ENCODE peak calls at places on chromosomes 13 and 19, in five cellular contexts. O is B cell, W is AG04450, X is RWPE2, Q is left ventricle myocardium inferior. E is an unnamed sample.

GRCh38 chr13:113455384-113455783 is 2.1 kb upstream of the ADPRHL1 start:
- DNase-seq in X (no peak), Q (no peak), W (no peak), O (no peak), E (no peak)

GRCh38 chr19:33303791-33304759 is 1.7 kb upstream of the CEBPA start:
- DNase-seq in O (no peak), Q (no peak), X (peak), W (no peak), E (no peak)

GRCh38 chr13:66689037-66689619 is 541.0 kb downstream of the PCDH9 start:
- DNase-seq in O (no peak), X (no peak), W (no peak), Q (no peak), E (no peak)

GRCh38 chr19:38699027-38699346 is 45.3 kb downstream of the CAPN12 start:
- DNase-seq in Q (no peak), X (no peak), W (no peak), O (no peak), E (no peak)

GRCh38 chr19:3333662-3334061 is 32.7 kb upstream of the NFIC start:
- DNase-seq in O (no peak), W (no peak), X (no peak), Q (no peak), E (no peak)

GRCh38 chr13:30796132-30796832 is 60.9 kb downstream of the ALOX5AP start:
- DNase-seq in O (no peak), W (no peak), Q (no peak), X (no peak), E (no peak)

GRCh38 chr13:114130708-114131580 is 1.5 kb downstream of the RASA3 start:
- DNase-seq in X (no peak), O (no peak), Q (peak), W (peak), E (peak)

GRCh38 chr13:22735381-22735995 is 445.3 kb upstream of the SGCG start:
- DNase-seq in O (no peak), X (no peak), W (no peak), Q (no peak), E (no peak)

GRCh38 chr19:54469496-54469934 is 3.6 kb downstream of the CDC42EP5 start:
- DNase-seq in X (no peak), O (no peak), W (no peak), Q (peak), E (no peak)

GRCh38 chr13:80469841-80470378 is 129.0 kb upstream of the SPRY2 start:
- DNase-seq in O (no peak), W (no peak), X (no peak), Q (peak), E (no peak)

GRCh38 chr13:29758591-29759114 is 91.8 kb downstream of the UBL3 start:
- DNase-seq in Q (no peak), W (no peak), O (no peak), X (no peak), E (peak)

GRCh38 chr19:30228113-30228725 is 144.0 kb upstream of the ZNF536 start:
- DNase-seq in W (no peak), Q (no peak), X (no peak), O (peak), E (no peak)

GRCh38 chr19:50255115-50255514 is 51.7 kb downstream of the MYH14 start:
- DNase-seq in O (no peak), W (no peak), X (no peak), Q (no peak), E (no peak)

GRCh38 chr13:104314321-104314720 is 1248.1 kb upstream of the SLC10A2 start:
- DNase-seq in W (no peak), X (no peak), Q (no peak), O (no peak), E (no peak)

GRCh38 chr13:97327521-97328221 is 105.5 kb downstream of the MBNL2 start:
- DNase-seq in Q (no peak), X (no peak), O (no peak), W (no peak), E (no peak)

DNA sequence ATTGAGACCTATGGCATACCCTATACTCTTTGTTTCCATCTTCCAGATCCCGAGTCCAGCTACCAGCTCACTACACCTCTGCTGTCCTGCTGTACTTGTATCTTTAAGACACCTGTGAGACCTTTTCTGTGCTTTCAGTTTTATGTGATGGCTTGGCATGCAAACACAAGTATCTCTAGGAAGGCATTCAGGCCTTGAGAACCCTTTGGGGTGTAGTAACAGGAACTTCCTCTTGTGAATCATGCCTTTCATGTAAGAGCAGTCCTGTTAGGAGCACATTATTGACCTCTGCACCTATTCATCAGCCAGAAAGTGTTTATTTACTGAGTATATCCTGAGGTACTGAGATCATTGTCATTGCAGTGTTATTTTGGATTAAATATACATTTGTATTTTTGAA is 87.0 kb upstream of the HTR2A start:
- DNase-seq in X (no peak), O (peak), W (peak), Q (no peak), E (no peak)
- TF ChIP-seq CTCF in X (no peak), O (no peak), W (no peak), Q (no peak), E (no peak)

GRCh38 chr13:101939370-101939769 is 462.5 kb downstream of the FGF14 start:
- DNase-seq in X (no peak), W (no peak), O (no peak), Q (no peak), E (no peak)

GRCh38 chr13:101945435-101945834 is 456.4 kb downstream of the FGF14 start:
- DNase-seq in W (no peak), Q (no peak), X (no peak), O (no peak), E (no peak)

GRCh38 chr13:101942038-101942437 is 459.8 kb downstream of the FGF14 start:
- DNase-seq in O (no peak), W (no peak), Q (no peak), X (no peak), E (no peak)

GRCh38 chr13:101942535-101943157 is 459.2 kb downstream of the FGF14 start:
- DNase-seq in Q (no peak), X (no peak), O (no peak), W (no peak), E (no peak)

GRCh38 chr13:101941095-101941777 is 460.6 kb downstream of the FGF14 start:
- DNase-seq in W (no peak), Q (no peak), X (no peak), O (no peak), E (no peak)
- TF ChIP-seq CTCF in W (peak), Q (no peak), X (no peak), O (no peak), E (no peak)

GRCh38 chr19:47429140-47429793 is 9.9 kb upstream of the MEIS3 start:
- DNase-seq in O (no peak), W (no peak), Q (no peak), X (no peak), E (no peak)

GRCh38 chr19:47428177-47428894 is 9.0 kb upstream of the MEIS3 start:
- DNase-seq in O (peak), X (peak), W (peak), Q (peak), E (peak)

GRCh38 chr19:47432091-47432490 is 12.8 kb upstream of the MEIS3 start:
- DNase-seq in X (no peak), Q (no peak), O (no peak), W (no peak), E (no peak)

GRCh38 chr19:47432499-47432898 is 13.2 kb upstream of the MEIS3 start:
- DNase-seq in W (no peak), O (no peak), X (no peak), Q (no peak), E (no peak)

DNA sequence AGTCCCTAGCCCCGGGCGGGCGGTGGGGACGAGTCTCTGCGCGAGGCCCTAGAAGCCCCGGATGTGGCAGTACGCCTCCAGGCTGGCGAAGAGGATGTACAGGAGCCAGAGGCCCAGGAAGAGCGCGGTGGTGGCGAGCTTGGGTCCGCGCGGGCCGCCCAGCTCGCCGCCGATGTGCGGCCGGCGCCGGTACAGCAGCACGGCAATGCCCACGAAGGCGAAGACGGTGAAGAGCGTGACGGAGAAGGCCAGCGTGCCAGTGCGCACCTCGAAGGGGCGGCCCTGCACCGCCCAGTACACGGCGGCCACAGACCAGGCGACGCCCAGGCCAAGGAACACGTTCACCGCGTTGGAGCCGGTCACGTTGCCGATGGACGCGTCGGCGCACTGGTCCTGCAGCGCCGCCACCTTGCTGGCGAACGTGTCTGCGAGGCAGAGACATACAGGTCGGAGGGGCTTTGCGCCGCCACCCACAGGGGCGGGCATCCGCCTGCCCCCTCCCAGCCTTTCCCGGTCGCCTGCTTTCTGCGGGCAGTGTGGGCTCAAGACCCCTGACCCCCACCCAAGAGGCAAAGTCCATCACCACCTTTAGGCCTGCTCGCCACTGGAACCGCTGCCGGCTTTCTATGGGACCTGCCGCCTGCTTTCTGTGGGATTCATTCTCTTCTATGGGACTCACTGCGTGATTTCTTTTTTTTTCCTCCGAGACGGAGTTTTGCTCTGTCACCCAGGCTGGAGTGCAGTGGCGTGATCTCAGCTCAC is 10.9 kb upstream of the MEIS3 start:
- DNase-seq in Q (no peak), W (no peak), X (no peak), O (no peak), E (no peak)
- TF ChIP-seq CTCF in Q (peak), W (peak), X (no peak), O (no peak), E (no peak)

DNA sequence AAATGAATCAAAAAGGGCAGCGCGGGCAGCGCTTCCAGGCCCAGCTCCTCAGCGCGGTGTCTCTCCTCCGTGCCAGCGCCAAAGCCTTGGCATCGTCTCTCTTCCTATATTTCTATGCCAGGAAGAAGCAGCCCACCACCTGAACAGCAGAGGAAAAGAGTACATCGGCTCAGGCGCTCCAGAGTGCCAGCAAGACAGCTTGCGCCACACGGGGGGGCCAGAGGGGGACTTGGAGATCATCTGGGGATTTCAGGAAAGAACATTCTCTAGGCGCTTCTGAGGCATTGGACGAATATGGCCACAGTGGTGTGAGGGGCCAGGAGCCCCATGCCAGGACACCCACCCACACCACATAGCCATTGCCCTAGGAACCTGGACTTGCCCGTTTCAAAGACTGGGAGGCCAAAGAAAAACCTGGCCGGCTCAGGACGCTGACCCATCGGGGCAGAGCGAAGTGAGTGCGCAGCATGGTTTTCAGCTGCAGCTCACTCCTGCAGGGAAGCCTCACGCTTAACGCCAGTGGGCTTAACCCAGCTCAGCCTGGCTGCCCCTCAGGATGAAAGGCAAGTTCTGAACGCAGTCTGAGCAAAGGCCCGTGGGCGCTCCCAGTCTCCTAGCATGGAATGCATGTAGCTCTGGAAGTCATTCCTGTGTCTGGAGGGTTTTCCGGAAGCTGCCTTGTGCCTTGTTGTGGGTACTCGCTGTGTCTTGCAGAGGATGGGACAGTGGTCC is 62.1 kb downstream of the GGACT start:
- DNase-seq in O (no peak), Q (no peak), W (no peak), X (no peak), E (no peak)
- TF ChIP-seq CTCF in O (no peak), Q (no peak), W (no peak), X (no peak), E (no peak)

DNA sequence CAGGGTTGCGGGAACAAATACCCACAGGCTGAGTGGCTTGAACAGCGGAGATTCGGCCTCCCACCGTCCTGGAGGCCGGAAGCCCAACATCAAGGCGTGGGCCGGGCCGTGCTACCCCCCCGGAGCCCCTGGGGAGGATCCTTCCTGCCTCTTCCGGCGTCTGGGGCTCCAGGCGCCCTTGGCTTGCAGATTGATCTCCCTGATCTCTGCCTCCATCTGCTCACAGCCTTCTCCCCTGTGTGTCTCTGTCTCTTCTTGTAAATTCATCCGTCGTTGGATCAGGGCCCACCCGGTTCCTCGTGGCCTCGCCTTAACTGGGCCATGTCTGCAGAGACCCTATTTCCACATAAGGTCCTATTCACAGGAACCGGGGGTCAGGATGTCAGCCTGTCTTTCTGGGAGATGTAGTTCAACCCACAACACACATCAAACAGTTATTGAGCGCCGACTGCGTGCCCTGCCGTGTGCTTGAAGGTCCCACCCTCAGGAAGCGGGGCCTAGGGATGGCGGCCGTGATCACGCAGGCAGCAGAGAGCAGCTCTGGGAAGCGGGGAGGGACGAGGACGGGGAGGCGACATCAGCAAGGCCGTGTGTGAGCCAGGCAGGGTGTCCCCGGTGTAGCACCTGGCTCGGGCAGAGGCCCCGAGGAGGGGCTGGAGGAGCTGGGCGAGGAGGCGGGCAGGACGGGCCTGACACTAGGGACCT is 21.3 kb downstream of the HCN2 start:
- DNase-seq in Q (peak), W (peak), O (no peak), X (no peak), E (no peak)
- TF ChIP-seq CTCF in Q (no peak), W (no peak), O (no peak), X (no peak), E (no peak)

GRCh38 chr13:76385606-76386005 is 500.6 kb downstream of the KCTD12 start:
- DNase-seq in W (no peak), O (no peak), X (no peak), Q (no peak), E (no peak)

GRCh38 chr13:76383671-76384461 is 502.3 kb downstream of the KCTD12 start:
- DNase-seq in Q (no peak), W (peak), X (no peak), O (no peak), E (no peak)

GRCh38 chr13:76387561-76387960 is 498.6 kb downstream of the KCTD12 start:
- DNase-seq in W (no peak), Q (no peak), X (no peak), O (no peak), E (no peak)

GRCh38 chr13:76386316-76386715 is 499.9 kb downstream of the KCTD12 start:
- DNase-seq in Q (no peak), X (no peak), W (no peak), O (no peak), E (no peak)

DNA sequence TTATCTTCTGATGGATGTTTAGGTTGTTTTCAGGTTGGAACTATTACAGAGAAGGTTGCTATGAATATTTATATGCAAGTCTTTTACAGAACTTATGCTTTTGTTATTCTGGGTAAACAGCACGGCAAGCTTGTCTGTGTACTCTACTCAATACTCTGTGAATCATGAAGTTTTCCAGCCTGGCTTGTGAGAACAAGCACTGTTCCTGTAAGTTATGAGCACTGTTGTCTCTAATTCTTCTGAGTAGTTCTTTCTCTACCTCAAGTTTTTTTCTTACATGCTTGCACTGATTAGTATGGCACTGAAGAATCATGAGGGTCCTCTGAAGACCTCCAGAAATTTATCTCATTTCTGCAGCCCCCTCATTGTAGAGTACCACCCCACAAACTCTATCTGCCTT is 496.9 kb downstream of the KCTD12 start:
- DNase-seq in O (no peak), X (no peak), W (no peak), Q (no peak), E (no peak)
- TF ChIP-seq CTCF in O (no peak), X (no peak), W (no peak), Q (no peak), E (no peak)

GRCh38 chr19:13234518-13234917 is 84.3 kb downstream of the IER2 start:
- DNase-seq in O (peak), X (no peak), W (no peak), Q (peak), E (peak)
- TF ChIP-seq CTCF in O (peak), X (peak), W (peak), Q (peak), E (peak)

GRCh38 chr19:17020380-17020779 is 6.2 kb downstream of the CPAMD8 start:
- DNase-seq in O (no peak), X (no peak), W (no peak), Q (no peak), E (no peak)

GRCh38 chr19:17021328-17021727 is 5.3 kb downstream of the CPAMD8 start:
- DNase-seq in O (no peak), X (no peak), W (no peak), Q (no peak), E (no peak)

GRCh38 chr19:17023805-17024204 is 2.8 kb downstream of the CPAMD8 start:
- DNase-seq in O (no peak), Q (no peak), X (no peak), W (no peak), E (no peak)

GRCh38 chr19:17020823-17021222 is 5.8 kb downstream of the CPAMD8 start:
- DNase-seq in O (no peak), X (no peak), Q (no peak), W (no peak), E (no peak)

DNA sequence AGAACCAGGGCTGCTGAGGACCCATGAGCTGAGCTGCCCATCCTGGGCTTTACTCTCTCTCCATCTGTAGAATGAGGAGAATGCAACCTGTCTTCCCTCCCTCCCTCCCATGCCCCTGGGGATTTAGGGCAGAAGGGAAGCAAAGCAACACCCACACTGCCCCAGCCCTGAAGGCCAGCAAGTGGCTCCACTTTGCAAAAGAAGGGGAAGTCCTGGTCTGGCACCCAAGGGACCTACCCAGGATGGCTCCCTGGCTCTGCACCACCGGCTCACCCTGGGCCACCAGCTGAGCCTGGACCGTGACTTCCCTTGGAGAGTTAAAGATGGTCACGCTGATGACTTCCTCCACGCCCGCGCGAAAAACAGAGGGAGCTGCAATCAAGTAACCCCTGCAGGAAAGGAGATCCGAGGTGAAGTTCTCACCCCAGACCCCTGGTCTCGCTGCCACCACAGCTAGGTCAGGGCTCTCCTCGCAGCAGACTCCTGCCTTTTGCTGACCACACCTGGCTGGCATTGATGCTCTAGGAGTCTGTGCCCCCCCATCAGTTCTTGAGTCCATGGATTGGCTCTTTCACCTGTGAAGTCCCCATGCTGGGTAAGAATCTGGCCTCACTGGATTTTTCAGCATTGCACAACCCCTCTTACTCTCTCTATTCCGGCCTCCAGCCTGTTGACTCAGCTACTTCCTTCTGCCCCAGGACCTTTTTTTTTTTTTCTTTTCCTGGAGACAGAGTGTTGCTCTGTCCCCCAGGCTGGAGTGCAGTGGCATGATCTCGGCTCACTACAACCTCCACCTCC is 4.6 kb downstream of the CPAMD8 start:
- DNase-seq in Q (no peak), O (no peak), X (no peak), W (no peak), E (no peak)
- TF ChIP-seq CTCF in Q (no peak), O (no peak), X (no peak), W (no peak), E (no peak)